ENCODE peak calls at places on chromosomes 2 and 18, in seven cellular contexts. Y is T-cell; Z is D341Med; V is tibial artery; O is activated CD4-positive, alpha-beta T cell treated with anti-CD3 and anti-CD28 coated beads for 24 hours; B is NCI-H2171; G is iPS DF 19.7. P is an unnamed sample.

GRCh38 chr2:39603436-39603835 is 62.3 kb upstream of the TMEM178A start:
- DNase-seq in Y (no peak), Z (no peak), V (no peak), O (no peak), B (no peak), G (no peak), P (no peak)

GRCh38 chr2:119455066-119455718 is 23.5 kb downstream of the TMEM37 start:
- DNase-seq in Y (no peak), Z (no peak), V (no peak), O (no peak), B (no peak), G (no peak), P (no peak)

GRCh38 chr2:235534608-235535422 is 41.0 kb downstream of the AGAP1 start:
- DNase-seq in Y (no peak), Z (no peak), V (no peak), O (no peak), B (peak; percentile 55), G (no peak), P (no peak)

GRCh38 chr2:109611467-109612095 is 2.2 kb downstream of the SEPTIN10 start:
- DNase-seq in Y (no peak), Z (no peak), V (no peak), O (no peak), B (no peak), G (no peak), P (no peak)

GRCh38 chr2:128277961-128278681 is 40.5 kb downstream of the HS6ST1 start:
- DNase-seq in Y (no peak), Z (no peak), V (no peak), O (no peak), B (no peak), G (no peak), P (no peak)

GRCh38 chr18:8766576-8767253 is 61.4 kb downstream of the MTCL1 start:
- DNase-seq in Y (no peak), Z (no peak), V (no peak), O (no peak), B (no peak), G (no peak), P (no peak)

GRCh38 chr2:16655457-16655837 is 10.2 kb downstream of the CYRIA start:
- DNase-seq in Y (no peak), Z (no peak), V (no peak), O (no peak), B (no peak), G (no peak), P (no peak)

GRCh38 chr2:98623657-98624056 is 15.3 kb downstream of the UNC50 start:
- DNase-seq in Y (no peak), Z (no peak), V (peak; percentile 69), O (no peak), B (no peak), G (no peak), P (no peak)

GRCh38 chr2:85799215-85799956 is 45.6 kb downstream of the ATOH8 start:
- DNase-seq in Y (no peak), Z (no peak), V (peak; percentile 19), O (no peak), B (no peak), G (no peak), P (no peak)

GRCh38 chr2:210591663-210592062 is 35.3 kb downstream of the CPS1 start:
- DNase-seq in Y (no peak), Z (no peak), V (no peak), O (no peak), B (no peak), G (no peak), P (no peak)

GRCh38 chr18:55592572-55592971 is 4.6 kb upstream of the TCF4 start:
- DNase-seq in Y (no peak), Z (no peak), V (no peak), O (no peak), B (no peak), G (no peak), P (no peak)

GRCh38 chr2:206614825-206615224 is 27.5 kb upstream of the FAM237A start:
- DNase-seq in Y (no peak), Z (no peak), V (no peak), O (no peak), B (no peak), G (no peak), P (no peak)

GRCh38 chr2:238581126-238581525 is 154.4 kb downstream of the ASB1 start:
- DNase-seq in Y (no peak), Z (no peak), V (no peak), O (no peak), B (no peak), G (no peak), P (no peak)

GRCh38 chr2:136765736-136766323 is 485 bp downstream of the THSD7B start:
- DNase-seq in Y (no peak), Z (no peak), V (no peak), O (no peak), B (no peak), G (no peak), P (no peak)

GRCh38 chr18:9916814-9917213 is 3.0 kb downstream of the VAPA start:
- DNase-seq in Y (no peak), Z (no peak), V (no peak), O (no peak), B (no peak), G (no peak), P (no peak)

GRCh38 chr2:111194835-111195621 is 74.3 kb downstream of the BCL2L11 start:
- DNase-seq in Y (no peak), Z (no peak), V (no peak), O (no peak), B (peak; percentile 8), G (no peak), P (no peak)

GRCh38 chr2:211455225-211455841 is 898.9 kb downstream of the CPS1 start:
- DNase-seq in Y (no peak), Z (peak; percentile 56), V (no peak), O (no peak), B (peak; percentile 13), G (no peak), P (no peak)

GRCh38 chr18:9803698-9804516 is 81.9 kb upstream of the TXNDC2 start:
- DNase-seq in Y (no peak), Z (no peak), V (peak; percentile 41), O (no peak), B (peak; percentile 69), G (no peak), P (no peak)

GRCh38 chr18:74499633-74500032 is 3.5 kb downstream of the CNDP2 start:
- DNase-seq in Y (peak; percentile 28), Z (no peak), V (peak; percentile 44), O (no peak), B (no peak), G (no peak), P (no peak)

GRCh38 chr2:11068079-11068741 is 87.1 kb upstream of the SLC66A3 start:
- DNase-seq in Y (no peak), Z (no peak), V (no peak), O (no peak), B (no peak), G (no peak), P (no peak)

GRCh38 chr2:232487385-232488096 is at the start of gene ECEL1:
- DNase-seq in Y (no peak), Z (peak; percentile 61), V (no peak), O (no peak), B (no peak), G (no peak), P (no peak)

GRCh38 chr2:217289909-217290283 is 430.0 kb upstream of the TNP1 start:
- DNase-seq in Y (no peak), Z (no peak), V (no peak), O (no peak), B (no peak), G (no peak), P (no peak)

GRCh38 chr2:8882094-8882493 is 44.7 kb upstream of the KIDINS220 start:
- DNase-seq in Y (no peak), Z (peak; percentile 70), V (no peak), O (no peak), B (no peak), G (peak; percentile 42), P (peak; percentile 50)

GRCh38 chr2:119245076-119245840 is 21.6 kb downstream of the STEAP3 start:
- DNase-seq in Y (no peak), Z (no peak), V (no peak), O (no peak), B (no peak), G (no peak), P (no peak)

GRCh38 chr2:236177604-236177966 is 9.4 kb upstream of the GBX2 start:
- DNase-seq in Y (no peak), Z (peak; percentile 74), V (no peak), O (peak; percentile 31), B (no peak), G (no peak), P (peak; percentile 91)

GRCh38 chr18:22432672-22433137 is 15.0 kb upstream of the CTAGE1 start:
- DNase-seq in Y (no peak), Z (no peak), V (peak; percentile 90), O (no peak), B (no peak), G (no peak), P (no peak)

GRCh38 chr2:222655406-222655747 is 515 bp downstream of the FARSB start:
- DNase-seq in Y (no peak), Z (no peak), V (no peak), O (no peak), B (peak; percentile 28), G (no peak), P (no peak)

P was measured in H1.